ENCODE peak calls at places on chromosomes 7 and 10, in eight cellular contexts. M is neural crest cell; V is small intestine; C is kidney glomerular epithelial cell; Z is cardiac fibroblast; B is CD4-positive, alpha-beta T cell; Y is EL; T is fibroblast of lung. N is an unnamed sample.

GRCh38 chr10:53904506-53905241 is 896.4 kb downstream of the PCDH15 start:
- DNase-seq in Y (no peak), C (no peak), B (no peak), V (no peak), M (no peak), Z (no peak), T (no peak), N (no peak)

GRCh38 chr10:71687077-71687476 is 32.5 kb downstream of the C10orf105 start:
- DNase-seq in T (no peak), Y (no peak), C (no peak), B (no peak), V (no peak), Z (no peak), M (no peak), N (no peak)

GRCh38 chr7:87152897-87153641 is 816 bp downstream of the DMTF1 start:
- DNase-seq in M (peak; percentile 14), Y (peak; percentile 22), B (peak; percentile 16), Z (peak; percentile 22), V (peak; percentile 51), T (peak; percentile 20), C (peak; percentile 39), N (peak; percentile 16)

GRCh38 chr10:49360271-49361177 is 35.4 kb downstream of the DRGX start:
- DNase-seq in V (no peak), C (no peak), Z (peak; percentile 33), M (no peak), Y (peak; percentile 39), T (no peak), B (no peak), N (no peak)

GRCh38 chr7:80087768-80088170 is 46.9 kb upstream of the GNAI1 start:
- DNase-seq in T (no peak), B (no peak), Z (peak; percentile 38), Y (no peak), M (no peak), C (no peak), V (no peak), N (no peak)

GRCh38 chr10:71241899-71242620 is 29.7 kb downstream of the UNC5B start:
- DNase-seq in M (no peak), B (no peak), T (peak; percentile 54), C (no peak), V (no peak), Y (no peak), Z (peak; percentile 68), N (no peak)

GRCh38 chr10:125201791-125202622 is 41.6 kb upstream of the CTBP2 start:
- DNase-seq in C (no peak), B (no peak), Z (no peak), V (no peak), Y (peak; percentile 47), M (no peak), T (no peak), N (no peak)

GRCh38 chr10:5775705-5776104 is 37.5 kb downstream of the GDI2 start:
- DNase-seq in C (no peak), V (peak; percentile 28), M (no peak), T (no peak), Z (no peak), Y (no peak), B (peak; percentile 80), N (no peak)

GRCh38 chr7:107867858-107868466 is 23.0 kb upstream of the DLD start:
- DNase-seq in C (no peak), Y (no peak), Z (no peak), M (no peak), B (no peak), V (no peak), T (no peak), N (no peak)

GRCh38 chr10:77037735-77038411 is 599.7 kb downstream of the KCNMA1 start:
- DNase-seq in C (no peak), M (no peak), Z (no peak), T (no peak), V (no peak), B (no peak), Y (no peak), N (no peak)

N was measured in GM03348.